ENCODE peak calls at places on chromosomes 6 and 20, in six cellular contexts. One of them, this sample, is unnamed.

GRCh38 chr6:54135665-54136370 is 24.6 kb downstream of the MLIP start:
- DNase-seq in mesendoderm: no peak
- DNase-seq in neuronal stem cell: no peak
- DNase-seq in H9: no peak
- DNase-seq in mesenchymal stem cell: peak
- DNase-seq in H1: no peak
- DNase-seq in this sample: peak

GRCh38 chr6:36428911-36429310 is 13.7 kb downstream of the PXT1 start:
- DNase-seq in mesendoderm: no peak
- DNase-seq in neuronal stem cell: no peak
- DNase-seq in H9: no peak
- DNase-seq in mesenchymal stem cell: no peak
- DNase-seq in H1: no peak
- DNase-seq in this sample: no peak

GRCh38 chr20:22430154-22430745 is 154.1 kb downstream of the FOXA2 start:
- DNase-seq in mesendoderm: peak
- DNase-seq in neuronal stem cell: peak
- DNase-seq in H9: peak
- DNase-seq in mesenchymal stem cell: no peak
- DNase-seq in H1: peak
- DNase-seq in this sample: no peak

GRCh38 chr6:40685771-40686170 is 98.6 kb upstream of the LRFN2 start:
- DNase-seq in mesendoderm: no peak
- DNase-seq in neuronal stem cell: no peak
- DNase-seq in H9: no peak
- DNase-seq in mesenchymal stem cell: no peak
- DNase-seq in H1: no peak
- DNase-seq in this sample: no peak

GRCh38 chr20:3781153-3781910 is at the start of gene SPEF1:
- DNase-seq in mesendoderm: peak
- DNase-seq in neuronal stem cell: peak
- DNase-seq in H9: peak
- DNase-seq in mesenchymal stem cell: peak
- DNase-seq in H1: peak
- DNase-seq in this sample: peak

GRCh38 chr6:51844391-51844735 is 243.1 kb downstream of the PKHD1 start:
- DNase-seq in mesendoderm: peak
- DNase-seq in neuronal stem cell: no peak
- DNase-seq in H9: no peak
- DNase-seq in mesenchymal stem cell: no peak
- DNase-seq in H1: no peak
- DNase-seq in this sample: no peak

GRCh38 chr6:12538881-12539357 is 177.6 kb upstream of the PHACTR1 start:
- DNase-seq in mesendoderm: no peak
- DNase-seq in neuronal stem cell: no peak
- DNase-seq in H9: no peak
- DNase-seq in mesenchymal stem cell: peak
- DNase-seq in H1: no peak
- DNase-seq in this sample: no peak

GRCh38 chr20:63224272-63225081 is 8.5 kb upstream of the YTHDF1 start:
- DNase-seq in mesendoderm: peak
- DNase-seq in neuronal stem cell: no peak
- DNase-seq in H9: no peak
- DNase-seq in mesenchymal stem cell: peak
- DNase-seq in H1: no peak
- DNase-seq in this sample: peak

GRCh38 chr6:122339661-122340060 is 59.8 kb upstream of the HSF2 start:
- DNase-seq in mesendoderm: no peak
- DNase-seq in neuronal stem cell: no peak
- DNase-seq in H9: no peak
- DNase-seq in mesenchymal stem cell: no peak
- DNase-seq in H1: no peak
- DNase-seq in this sample: no peak

GRCh38 chr6:125662301-125662700 is 87.1 kb upstream of the HEY2 start:
- DNase-seq in mesendoderm: no peak
- DNase-seq in neuronal stem cell: no peak
- DNase-seq in H9: no peak
- DNase-seq in mesenchymal stem cell: no peak
- DNase-seq in H1: no peak
- DNase-seq in this sample: no peak

GRCh38 chr6:33206027-33206863 is 1.8 kb downstream of the HSD17B8 start:
- DNase-seq in mesendoderm: no peak
- DNase-seq in neuronal stem cell: no peak
- DNase-seq in H9: no peak
- DNase-seq in mesenchymal stem cell: peak
- DNase-seq in H1: no peak
- DNase-seq in this sample: no peak

GRCh38 chr6:35500782-35501181 is 3.9 kb upstream of the TEAD3 start:
- DNase-seq in mesendoderm: peak
- DNase-seq in neuronal stem cell: no peak
- DNase-seq in H9: no peak
- DNase-seq in mesenchymal stem cell: peak
- DNase-seq in H1: no peak
- DNase-seq in this sample: peak

GRCh38 chr6:135905604-135906300 is 54.3 kb downstream of the PDE7B start:
- DNase-seq in mesendoderm: no peak
- DNase-seq in neuronal stem cell: no peak
- DNase-seq in H9: no peak
- DNase-seq in mesenchymal stem cell: no peak
- DNase-seq in H1: no peak
- DNase-seq in this sample: no peak

GRCh38 chr6:139243531-139243930 is 48.3 kb downstream of the TXLNB start:
- DNase-seq in mesendoderm: no peak
- DNase-seq in neuronal stem cell: no peak
- DNase-seq in H9: no peak
- DNase-seq in mesenchymal stem cell: peak
- DNase-seq in H1: no peak
- DNase-seq in this sample: peak

GRCh38 chr20:19259182-19259591 is 46.7 kb downstream of the SLC24A3 start:
- DNase-seq in mesendoderm: no peak
- DNase-seq in neuronal stem cell: no peak
- DNase-seq in H9: peak
- DNase-seq in mesenchymal stem cell: no peak
- DNase-seq in H1: no peak
- DNase-seq in this sample: no peak

GRCh38 chr20:53559816-53560215 is 33.8 kb downstream of the ZNF217 start:
- DNase-seq in mesendoderm: no peak
- DNase-seq in neuronal stem cell: no peak
- DNase-seq in H9: no peak
- DNase-seq in mesenchymal stem cell: no peak
- DNase-seq in H1: no peak
- DNase-seq in this sample: peak
- H2BK15ac ChIP-seq in mesendoderm: no peak
- H2BK15ac ChIP-seq in neuronal stem cell: no peak
- H2BK15ac ChIP-seq in H9: no peak
- H2BK15ac ChIP-seq in mesenchymal stem cell: no peak
- H2BK15ac ChIP-seq in H1: no peak
- H2BK15ac ChIP-seq in this sample: no peak

DNA sequence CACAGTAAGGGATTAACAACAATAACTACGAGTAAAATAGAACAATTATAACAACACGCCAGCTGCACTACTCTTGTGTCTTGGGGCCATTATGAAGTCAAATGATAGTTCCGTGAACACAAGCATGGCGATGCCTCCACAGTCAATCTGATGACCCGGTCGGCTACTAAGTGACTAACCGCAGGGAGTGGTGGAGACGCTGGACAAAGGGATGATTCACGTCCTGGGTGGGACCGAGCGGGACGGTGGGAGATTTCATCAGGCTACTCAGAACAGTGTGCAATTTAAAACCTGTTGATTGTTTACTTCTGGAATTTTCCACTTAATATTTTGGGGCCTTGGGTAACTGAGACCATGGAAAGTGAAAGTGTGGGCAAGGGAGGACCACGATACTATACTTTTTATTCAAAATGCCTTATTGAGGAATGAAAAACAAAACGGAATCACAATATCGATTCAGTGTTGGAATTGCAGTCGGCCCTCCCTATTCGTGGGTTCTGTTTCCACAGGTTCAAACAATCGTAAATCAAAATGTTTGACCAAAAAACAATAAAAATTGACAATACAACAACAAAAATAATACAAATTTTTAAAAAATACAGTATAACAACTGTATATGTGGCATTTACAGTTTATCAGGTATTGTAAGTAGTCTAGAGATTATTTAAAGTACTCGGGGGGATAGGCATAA is 66.5 kb downstream of the MYLK4 start:
- DNase-seq in mesendoderm: no peak
- DNase-seq in neuronal stem cell: no peak
- DNase-seq in H9: no peak
- DNase-seq in mesenchymal stem cell: no peak
- DNase-seq in H1: no peak
- DNase-seq in this sample: peak
- H3K4me2 ChIP-seq in mesendoderm: no peak
- H3K4me2 ChIP-seq in neuronal stem cell: no peak
- H3K4me2 ChIP-seq in H9: no peak
- H3K4me2 ChIP-seq in mesenchymal stem cell: no peak
- H3K4me2 ChIP-seq in H1: no peak
- H3K4me2 ChIP-seq in this sample: no peak

DNA sequence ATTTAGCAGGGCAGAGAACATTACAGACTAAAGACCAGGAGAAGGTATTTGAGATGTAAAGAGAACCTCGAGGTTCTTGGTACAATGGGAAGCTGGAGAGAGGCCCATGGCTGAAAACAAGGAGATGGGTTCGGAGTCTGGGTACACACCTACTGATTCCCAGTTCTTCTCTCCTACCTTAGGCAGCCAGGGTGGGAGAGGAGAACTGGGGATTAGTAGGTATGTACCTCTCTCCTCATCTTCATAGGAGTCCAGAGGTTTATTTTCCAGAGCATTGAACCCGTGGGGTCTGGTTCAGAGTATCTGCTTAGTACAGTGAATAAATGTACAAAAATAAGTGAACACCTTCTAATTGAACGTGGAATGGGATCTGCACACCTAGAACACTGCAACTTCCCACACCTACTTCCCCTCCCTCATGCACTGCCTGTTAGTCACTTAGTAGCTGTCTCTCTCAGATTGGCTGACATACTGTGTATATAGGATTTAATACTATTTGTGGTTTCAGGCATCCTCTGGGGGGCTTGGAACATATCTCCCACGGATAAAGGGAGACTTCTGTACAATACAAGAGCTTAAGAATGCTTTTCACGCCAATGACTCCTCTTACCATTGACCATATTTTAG is 23.5 kb upstream of the NUP153 start:
- DNase-seq in mesendoderm: no peak
- DNase-seq in neuronal stem cell: no peak
- DNase-seq in H9: no peak
- DNase-seq in mesenchymal stem cell: no peak
- DNase-seq in H1: no peak
- DNase-seq in this sample: no peak
- H2BK15ac ChIP-seq in mesendoderm: no peak
- H2BK15ac ChIP-seq in neuronal stem cell: no peak
- H2BK15ac ChIP-seq in H9: no peak
- H2BK15ac ChIP-seq in mesenchymal stem cell: no peak
- H2BK15ac ChIP-seq in H1: no peak
- H2BK15ac ChIP-seq in this sample: no peak

GRCh38 chr6:30111266-30111856 is 1.5 kb downstream of the TRIM31 start:
- DNase-seq in mesendoderm: no peak
- DNase-seq in neuronal stem cell: no peak
- DNase-seq in H9: no peak
- DNase-seq in mesenchymal stem cell: no peak
- DNase-seq in H1: no peak
- DNase-seq in this sample: no peak
- H3K4me2 ChIP-seq in mesendoderm: no peak
- H3K4me2 ChIP-seq in neuronal stem cell: no peak
- H3K4me2 ChIP-seq in H9: no peak
- H3K4me2 ChIP-seq in mesenchymal stem cell: no peak
- H3K4me2 ChIP-seq in H1: no peak
- H3K4me2 ChIP-seq in this sample: no peak

GRCh38 chr20:4978050-4978918 is 23.0 kb downstream of the SLC23A2 start:
- DNase-seq in mesendoderm: no peak
- DNase-seq in neuronal stem cell: no peak
- DNase-seq in H9: no peak
- DNase-seq in mesenchymal stem cell: no peak
- DNase-seq in H1: no peak
- DNase-seq in this sample: no peak
- H2BK15ac ChIP-seq in mesendoderm: no peak
- H2BK15ac ChIP-seq in neuronal stem cell: no peak
- H2BK15ac ChIP-seq in H9: no peak
- H2BK15ac ChIP-seq in mesenchymal stem cell: no peak
- H2BK15ac ChIP-seq in H1: peak
- H2BK15ac ChIP-seq in this sample: no peak

DNA sequence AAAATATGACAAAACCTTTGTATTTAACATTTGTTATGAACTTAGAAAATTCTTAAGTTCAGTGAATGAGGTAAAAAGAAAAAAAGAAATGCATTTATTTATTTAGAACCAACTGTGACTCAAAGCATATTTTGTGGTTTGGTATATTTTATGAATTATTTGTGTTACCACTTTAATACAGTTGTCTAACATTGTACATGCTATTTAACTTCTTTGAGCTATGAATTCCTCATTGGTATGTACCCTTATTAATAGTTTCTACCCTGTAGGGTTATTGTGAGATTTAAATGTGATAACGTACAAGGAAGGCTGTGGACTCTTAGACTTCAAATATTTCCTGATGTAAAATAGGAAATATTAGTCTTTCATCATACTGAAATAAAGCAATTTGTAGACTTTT is 162.6 kb downstream of the MMUT start:
- DNase-seq in mesendoderm: no peak
- DNase-seq in neuronal stem cell: no peak
- DNase-seq in H9: no peak
- DNase-seq in mesenchymal stem cell: no peak
- DNase-seq in H1: no peak
- DNase-seq in this sample: no peak
- H3K4me2 ChIP-seq in mesendoderm: no peak
- H3K4me2 ChIP-seq in neuronal stem cell: no peak
- H3K4me2 ChIP-seq in H9: no peak
- H3K4me2 ChIP-seq in mesenchymal stem cell: no peak
- H3K4me2 ChIP-seq in H1: no peak
- H3K4me2 ChIP-seq in this sample: no peak

DNA sequence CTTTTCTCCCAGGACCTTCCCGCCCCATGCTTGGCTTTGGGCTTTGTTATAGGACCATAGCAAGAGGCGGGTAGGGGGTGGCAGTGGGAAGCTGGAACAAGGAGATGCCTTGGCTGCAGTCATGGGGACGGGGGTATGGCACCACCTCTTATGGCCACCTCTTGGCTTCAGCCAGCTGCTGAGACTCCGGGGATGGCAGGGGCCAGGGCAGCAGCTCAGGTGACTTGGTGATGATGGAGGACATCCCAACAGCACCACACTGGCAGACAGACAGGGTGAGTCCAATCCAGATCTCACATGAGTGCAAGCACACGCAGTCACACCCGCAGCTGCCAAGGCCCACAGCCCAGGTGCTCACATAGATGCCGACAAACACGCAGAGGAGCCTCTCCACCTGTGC is 6.3 kb downstream of the NOL4L start:
- DNase-seq in mesendoderm: no peak
- DNase-seq in neuronal stem cell: no peak
- DNase-seq in H9: no peak
- DNase-seq in mesenchymal stem cell: no peak
- DNase-seq in H1: no peak
- DNase-seq in this sample: no peak
- H2BK15ac ChIP-seq in mesendoderm: no peak
- H2BK15ac ChIP-seq in neuronal stem cell: peak
- H2BK15ac ChIP-seq in H9: no peak
- H2BK15ac ChIP-seq in mesenchymal stem cell: no peak
- H2BK15ac ChIP-seq in H1: peak
- H2BK15ac ChIP-seq in this sample: no peak